ENCODE peak calls at places on chromosomes 7 and 10, in nine cellular contexts. One of them, this sample, is unnamed.
A peak's percentile ranks its signal among the peaks of the same experiment; 100 is the strongest.

GRCh38 chr10:34904191-34904590 is 89.1 kb upstream of the PARD3 start:
- DNase-seq in spleen: no peak
- DNase-seq in SJCRH30: no peak
- DNase-seq in psoas muscle: no peak
- DNase-seq in breast epithelium: no peak
- DNase-seq in right lobe of liver: no peak
- DNase-seq in AG04450: no peak
- DNase-seq in body of pancreas: no peak
- DNase-seq in Panc1: no peak
- DNase-seq in this sample: no peak

GRCh38 chr10:103720964-103721335 is 134.4 kb downstream of the SH3PXD2A start:
- DNase-seq in spleen: no peak
- DNase-seq in breast epithelium: no peak
- DNase-seq in SJCRH30: no peak
- DNase-seq in Panc1: no peak
- DNase-seq in body of pancreas: no peak
- DNase-seq in AG04450: no peak
- DNase-seq in right lobe of liver: no peak
- DNase-seq in psoas muscle: no peak
- DNase-seq in this sample: no peak

GRCh38 chr10:89163265-89163995 is 43.7 kb downstream of the CH25H start:
- DNase-seq in body of pancreas: peak; percentile 16
- DNase-seq in right lobe of liver: peak; percentile 78
- DNase-seq in SJCRH30: no peak
- DNase-seq in psoas muscle: peak; percentile 14
- DNase-seq in Panc1: no peak
- DNase-seq in spleen: peak; percentile 70
- DNase-seq in AG04450: no peak
- DNase-seq in breast epithelium: peak; percentile 22
- DNase-seq in this sample: peak; percentile 26

GRCh38 chr10:124319926-124320391 is 98.8 kb downstream of the OAT start:
- DNase-seq in SJCRH30: no peak
- DNase-seq in psoas muscle: no peak
- DNase-seq in AG04450: no peak
- DNase-seq in breast epithelium: no peak
- DNase-seq in body of pancreas: no peak
- DNase-seq in Panc1: no peak
- DNase-seq in right lobe of liver: peak; percentile 23
- DNase-seq in spleen: no peak
- DNase-seq in this sample: no peak

GRCh38 chr7:149680316-149681025 is 92.9 kb downstream of the ZNF467 start:
- DNase-seq in psoas muscle: no peak
- DNase-seq in SJCRH30: no peak
- DNase-seq in right lobe of liver: no peak
- DNase-seq in Panc1: no peak
- DNase-seq in breast epithelium: no peak
- DNase-seq in spleen: no peak
- DNase-seq in AG04450: no peak
- DNase-seq in body of pancreas: no peak
- DNase-seq in this sample: no peak

GRCh38 chr7:93574646-93575554 is at the start of gene CALCR:
- DNase-seq in AG04450: no peak
- DNase-seq in spleen: no peak
- DNase-seq in breast epithelium: no peak
- DNase-seq in body of pancreas: no peak
- DNase-seq in SJCRH30: peak; percentile 67
- DNase-seq in psoas muscle: no peak
- DNase-seq in right lobe of liver: no peak
- DNase-seq in Panc1: no peak
- DNase-seq in this sample: no peak

GRCh38 chr7:33669251-33669670 is 236.1 kb upstream of the BMPER start:
- DNase-seq in psoas muscle: no peak
- DNase-seq in SJCRH30: peak; percentile 19
- DNase-seq in body of pancreas: no peak
- DNase-seq in right lobe of liver: no peak
- DNase-seq in Panc1: no peak
- DNase-seq in spleen: no peak
- DNase-seq in AG04450: no peak
- DNase-seq in breast epithelium: no peak
- DNase-seq in this sample: no peak

GRCh38 chr10:91215384-91215783 is 5.1 kb upstream of the PCGF5 start:
- DNase-seq in body of pancreas: no peak
- DNase-seq in SJCRH30: no peak
- DNase-seq in spleen: no peak
- DNase-seq in right lobe of liver: no peak
- DNase-seq in AG04450: no peak
- DNase-seq in psoas muscle: no peak
- DNase-seq in Panc1: no peak
- DNase-seq in breast epithelium: no peak
- DNase-seq in this sample: no peak

GRCh38 chr7:31948041-31948440 is 122.2 kb downstream of the PDE1C start:
- DNase-seq in psoas muscle: no peak
- DNase-seq in body of pancreas: no peak
- DNase-seq in SJCRH30: no peak
- DNase-seq in AG04450: peak; percentile 33
- DNase-seq in Panc1: no peak
- DNase-seq in right lobe of liver: no peak
- DNase-seq in spleen: no peak
- DNase-seq in breast epithelium: no peak
- DNase-seq in this sample: no peak

GRCh38 chr7:155001756-155002410 is 1.0 kb downstream of the PAXIP1 start:
- DNase-seq in spleen: no peak
- DNase-seq in SJCRH30: no peak
- DNase-seq in body of pancreas: no peak
- DNase-seq in Panc1: no peak
- DNase-seq in right lobe of liver: no peak
- DNase-seq in AG04450: no peak
- DNase-seq in psoas muscle: no peak
- DNase-seq in breast epithelium: no peak
- DNase-seq in this sample: no peak

GRCh38 chr10:103916254-103916653 is 1.7 kb downstream of the STN1 start:
- DNase-seq in AG04450: no peak
- DNase-seq in Panc1: no peak
- DNase-seq in SJCRH30: no peak
- DNase-seq in body of pancreas: no peak
- DNase-seq in spleen: no peak
- DNase-seq in breast epithelium: no peak
- DNase-seq in psoas muscle: no peak
- DNase-seq in right lobe of liver: no peak
- DNase-seq in this sample: peak; percentile 25

GRCh38 chr7:50411333-50412028 is 38.7 kb downstream of the FIGNL1 start:
- DNase-seq in right lobe of liver: no peak
- DNase-seq in breast epithelium: no peak
- DNase-seq in body of pancreas: no peak
- DNase-seq in AG04450: no peak
- DNase-seq in psoas muscle: no peak
- DNase-seq in spleen: no peak
- DNase-seq in SJCRH30: no peak
- DNase-seq in Panc1: no peak
- DNase-seq in this sample: no peak

GRCh38 chr7:26550492-26550891 is 258.8 kb downstream of the SNX10 start:
- DNase-seq in Panc1: no peak
- DNase-seq in spleen: no peak
- DNase-seq in breast epithelium: no peak
- DNase-seq in psoas muscle: no peak
- DNase-seq in SJCRH30: no peak
- DNase-seq in AG04450: no peak
- DNase-seq in right lobe of liver: no peak
- DNase-seq in body of pancreas: no peak
- DNase-seq in this sample: no peak

GRCh38 chr10:58512470-58513188 is at the start of gene BICC1:
- DNase-seq in Panc1: no peak
- DNase-seq in AG04450: no peak
- DNase-seq in SJCRH30: peak; percentile 43
- DNase-seq in right lobe of liver: peak; percentile 45
- DNase-seq in body of pancreas: peak; percentile 50
- DNase-seq in breast epithelium: peak; percentile 19
- DNase-seq in psoas muscle: peak; percentile 61
- DNase-seq in spleen: peak; percentile 79
- DNase-seq in this sample: peak; percentile 61

GRCh38 chr10:113062977-113063967 is 113.2 kb downstream of the TCF7L2 start:
- DNase-seq in SJCRH30: peak; percentile 61
- DNase-seq in psoas muscle: no peak
- DNase-seq in spleen: no peak
- DNase-seq in body of pancreas: no peak
- DNase-seq in AG04450: no peak
- DNase-seq in breast epithelium: no peak
- DNase-seq in right lobe of liver: no peak
- DNase-seq in Panc1: no peak
- DNase-seq in this sample: no peak

GRCh38 chr7:26428571-26428970 is 136.9 kb downstream of the SNX10 start:
- DNase-seq in spleen: no peak
- DNase-seq in psoas muscle: no peak
- DNase-seq in body of pancreas: no peak
- DNase-seq in Panc1: no peak
- DNase-seq in AG04450: no peak
- DNase-seq in right lobe of liver: no peak
- DNase-seq in SJCRH30: no peak
- DNase-seq in breast epithelium: no peak
- DNase-seq in this sample: no peak

GRCh38 chr10:96025566-96025965 is 17.8 kb upstream of the CCNJ start:
- DNase-seq in body of pancreas: no peak
- DNase-seq in right lobe of liver: no peak
- DNase-seq in breast epithelium: no peak
- DNase-seq in Panc1: no peak
- DNase-seq in AG04450: no peak
- DNase-seq in psoas muscle: no peak
- DNase-seq in SJCRH30: no peak
- DNase-seq in spleen: no peak
- DNase-seq in this sample: no peak

GRCh38 chr10:23917251-23917908 is 291.6 kb upstream of the KIAA1217 start:
- DNase-seq in right lobe of liver: no peak
- DNase-seq in body of pancreas: no peak
- DNase-seq in Panc1: no peak
- DNase-seq in AG04450: no peak
- DNase-seq in SJCRH30: peak; percentile 95
- DNase-seq in breast epithelium: no peak
- DNase-seq in psoas muscle: no peak
- DNase-seq in spleen: no peak
- DNase-seq in this sample: no peak

DNA sequence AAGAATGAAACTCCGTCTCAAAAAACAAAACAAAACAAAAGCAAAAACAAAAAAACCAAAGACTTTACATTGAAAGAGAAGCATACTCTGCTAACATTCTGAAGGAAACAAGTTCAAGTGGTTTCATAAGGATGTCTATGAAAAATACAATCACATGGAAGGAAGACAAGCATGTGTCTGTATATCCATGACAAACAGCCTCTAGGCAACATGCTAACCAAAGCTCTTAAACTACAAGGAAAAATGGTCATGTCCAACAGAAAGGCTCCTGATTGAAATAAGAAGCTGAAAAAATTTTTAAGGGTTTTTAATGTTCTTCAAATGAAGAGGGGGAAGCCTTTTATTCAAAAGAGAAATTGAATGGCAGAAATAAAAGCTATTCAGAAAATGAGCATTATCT is 64.9 kb downstream of the UBE2H start:
- DNase-seq in body of pancreas: no peak
- DNase-seq in right lobe of liver: no peak
- DNase-seq in AG04450: no peak
- DNase-seq in Panc1: no peak
- DNase-seq in breast epithelium: no peak
- DNase-seq in spleen: no peak
- DNase-seq in psoas muscle: no peak
- DNase-seq in SJCRH30: no peak
- DNase-seq in this sample: no peak
- H3K9me3 ChIP-seq in body of pancreas: no peaks in the 10 kb centered on the region
- H3K9me3 ChIP-seq in right lobe of liver: no peaks in the 10 kb centered on the region
- H3K9me3 ChIP-seq in AG04450: no peaks in the 10 kb centered on the region
- H3K9me3 ChIP-seq in Panc1: no peaks in the 10 kb centered on the region
- H3K9me3 ChIP-seq in breast epithelium: no peaks in the 10 kb centered on the region
- H3K9me3 ChIP-seq in spleen: no peaks in the 10 kb centered on the region
- H3K9me3 ChIP-seq in psoas muscle: no peaks in the 10 kb centered on the region
- H3K9me3 ChIP-seq in SJCRH30: no peaks in the 10 kb centered on the region
- H3K9me3 ChIP-seq in this sample: no peaks in the 10 kb centered on the region

GRCh38 chr7:3504384-3504783 is 203.3 kb downstream of the SDK1 start:
- DNase-seq in AG04450: no peak
- DNase-seq in breast epithelium: no peak
- DNase-seq in Panc1: no peak
- DNase-seq in psoas muscle: no peak
- DNase-seq in SJCRH30: no peak
- DNase-seq in right lobe of liver: no peak
- DNase-seq in spleen: no peak
- DNase-seq in body of pancreas: no peak
- DNase-seq in this sample: no peak
- H3K9me3 ChIP-seq in AG04450: peaks cover 2% of the 10 kb centered on the region
- H3K9me3 ChIP-seq in breast epithelium: peaks cover 42% of the 10 kb centered on the region
- H3K9me3 ChIP-seq in Panc1: peaks cover 49% of the 10 kb centered on the region
- H3K9me3 ChIP-seq in psoas muscle: peaks cover 10% of the 10 kb centered on the region
- H3K9me3 ChIP-seq in SJCRH30: no peaks in the 10 kb centered on the region
- H3K9me3 ChIP-seq in right lobe of liver: no peaks in the 10 kb centered on the region
- H3K9me3 ChIP-seq in spleen: peaks cover 65% of the 10 kb centered on the region
- H3K9me3 ChIP-seq in body of pancreas: peaks cover 14% of the 10 kb centered on the region
- H3K9me3 ChIP-seq in this sample: peaks cover 5% of the 10 kb centered on the region

GRCh38 chr10:122122493-122122892 is 133.5 kb downstream of the TACC2 start:
- DNase-seq in AG04450: no peak
- DNase-seq in Panc1: no peak
- DNase-seq in SJCRH30: no peak
- DNase-seq in psoas muscle: no peak
- DNase-seq in breast epithelium: no peak
- DNase-seq in spleen: no peak
- DNase-seq in body of pancreas: no peak
- DNase-seq in right lobe of liver: no peak
- DNase-seq in this sample: no peak
- H3K9me3 ChIP-seq in AG04450: no peaks in the 10 kb centered on the region
- H3K9me3 ChIP-seq in Panc1: no peaks in the 10 kb centered on the region
- H3K9me3 ChIP-seq in SJCRH30: no peaks in the 10 kb centered on the region
- H3K9me3 ChIP-seq in psoas muscle: no peaks in the 10 kb centered on the region
- H3K9me3 ChIP-seq in breast epithelium: no peaks in the 10 kb centered on the region
- H3K9me3 ChIP-seq in spleen: no peaks in the 10 kb centered on the region
- H3K9me3 ChIP-seq in body of pancreas: no peaks in the 10 kb centered on the region
- H3K9me3 ChIP-seq in right lobe of liver: no peaks in the 10 kb centered on the region
- H3K9me3 ChIP-seq in this sample: no peaks in the 10 kb centered on the region

DNA sequence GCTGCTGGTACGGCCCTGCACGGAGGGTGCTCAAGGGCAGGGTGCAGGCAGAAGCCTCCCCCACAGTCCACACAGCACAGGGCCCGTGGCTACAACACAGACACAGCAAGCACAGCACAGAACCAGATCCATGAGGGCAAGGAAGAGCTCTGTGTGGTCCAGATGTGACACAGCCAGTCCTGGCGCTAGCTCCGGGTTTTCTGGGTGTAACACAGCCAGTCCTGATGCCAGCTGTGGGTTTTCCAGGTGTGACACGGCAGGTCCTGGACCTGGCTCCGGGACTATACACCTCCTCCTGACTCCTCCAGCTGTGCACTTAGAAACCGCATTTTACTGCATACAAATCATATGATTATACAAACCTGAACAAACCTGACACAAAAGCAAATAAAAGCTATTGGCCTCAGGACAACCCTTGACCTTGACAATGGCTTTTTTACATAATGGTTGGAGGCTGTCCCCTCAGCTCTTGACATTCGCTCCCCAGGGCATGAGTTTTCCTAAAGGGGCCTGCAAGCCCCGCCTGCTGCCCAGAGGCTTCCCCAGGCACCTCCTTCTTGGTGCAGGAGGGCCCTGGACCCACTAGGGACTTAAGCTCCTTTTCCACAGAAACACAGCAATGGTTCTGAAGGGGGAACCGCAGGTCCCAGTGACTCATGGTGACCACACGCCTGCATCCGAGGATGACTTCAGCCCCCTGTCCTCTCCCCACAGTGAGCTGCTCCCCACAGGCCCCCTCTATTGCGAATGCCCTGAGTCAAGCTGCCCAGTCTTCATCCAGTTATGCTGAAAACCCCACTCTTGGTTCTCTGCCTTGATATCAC is 209.6 kb downstream of the PTPRN2 start:
- DNase-seq in SJCRH30: no peak
- DNase-seq in AG04450: no peak
- DNase-seq in right lobe of liver: no peak
- DNase-seq in body of pancreas: peak; percentile 87
- DNase-seq in breast epithelium: no peak
- DNase-seq in Panc1: no peak
- DNase-seq in psoas muscle: no peak
- DNase-seq in spleen: peak; percentile 66
- DNase-seq in this sample: no peak
- H3K9me3 ChIP-seq in SJCRH30: no peaks in the 10 kb centered on the region
- H3K9me3 ChIP-seq in AG04450: peaks cover 80% of the 10 kb centered on the region
- H3K9me3 ChIP-seq in right lobe of liver: no peaks in the 10 kb centered on the region
- H3K9me3 ChIP-seq in body of pancreas: peaks cover 6% of the 10 kb centered on the region
- H3K9me3 ChIP-seq in breast epithelium: peaks cover 12% of the 10 kb centered on the region
- H3K9me3 ChIP-seq in Panc1: no peaks in the 10 kb centered on the region
- H3K9me3 ChIP-seq in psoas muscle: no peaks in the 10 kb centered on the region
- H3K9me3 ChIP-seq in spleen: peaks cover 9% of the 10 kb centered on the region
- H3K9me3 ChIP-seq in this sample: peaks cover 8% of the 10 kb centered on the region